ENCODE peak calls at places on chromosome 4, in seven cellular contexts. M, T, L, Y, R, O and S are unnamed samples.

GRCh38 chr4:53852343-53852742 is 212.1 kb downstream of the CHIC2 start:
- DNase-seq in M (no peak), T (no peak), L (peak; percentile 66), Y (peak; percentile 54), R (no peak), O (no peak), S (no peak)

GRCh38 chr4:6395466-6396228 is 76.8 kb downstream of the PPP2R2C start:
- DNase-seq in M (no peak), T (peak; percentile 40), L (no peak), Y (no peak), R (no peak), O (no peak), S (no peak)

GRCh38 chr4:64144994-64145393 is 264.3 kb downstream of the TECRL start:
- DNase-seq in M (no peak), T (peak; percentile 13), L (no peak), Y (no peak), R (no peak), O (no peak), S (no peak)

GRCh38 chr4:96097040-96097607 is 257.2 kb downstream of the PDHA2 start:
- DNase-seq in M (no peak), T (no peak), L (no peak), Y (peak; percentile 39), R (no peak), O (no peak), S (no peak)

GRCh38 chr4:80614319-80614718 is 278.8 kb downstream of the CFAP299 start:
- DNase-seq in M (no peak), T (no peak), L (no peak), Y (no peak), R (no peak), O (no peak), S (no peak)

GRCh38 chr4:82748781-82749504 is 49.7 kb downstream of the SCD5 start:
- DNase-seq in M (no peak), T (no peak), L (no peak), Y (peak; percentile 49), R (no peak), O (no peak), S (no peak)

GRCh38 chr4:70915048-70915815 is 13.1 kb downstream of the MOB1B start:
- DNase-seq in M (no peak), T (no peak), L (no peak), Y (no peak), R (no peak), O (no peak), S (no peak)

GRCh38 chr4:1018147-1019020 is 7.0 kb downstream of the FGFRL1 start:
- DNase-seq in M (no peak), T (no peak), L (no peak), Y (no peak), R (no peak), O (no peak), S (no peak)